ENCODE peak calls at places on chromosomes 7 and 10, in ten cellular contexts. One of them, this sample, is unnamed.

GRCh38 chr7:105782391-105783063 is 93.9 kb downstream of the ATXN7L1 start:
- DNase-seq in chondrocyte: no peak
- DNase-seq in SIG-M5: no peak
- DNase-seq in A549: peak
- DNase-seq in NCI-H524 treated with DMSO at 0.1 percent for 48 hours: no peak
- DNase-seq in neural progenitor cell: no peak
- DNase-seq in G401: no peak
- DNase-seq in progenitor cell of endocrine pancreas: no peak
- DNase-seq in fibroblast of the aortic adventitia: peak
- DNase-seq in stimulated activated CD4-positive, alpha-beta T cell treated with anti-CD3 and anti-CD28 coated beads, Interleukin-12 subunit alpha, Interleukin-12 subunit beta, amount 100 ng/mL, for 48 hours: peak
- DNase-seq in this sample: no peak

GRCh38 chr10:101779544-101780186 is 3.6 kb downstream of the NPM3 start:
- DNase-seq in NCI-H524 treated with DMSO at 0.1 percent for 48 hours: no peak
- DNase-seq in neural progenitor cell: peak
- DNase-seq in stimulated activated CD4-positive, alpha-beta T cell treated with anti-CD3 and anti-CD28 coated beads, Interleukin-12 subunit alpha, Interleukin-12 subunit beta, amount 100 ng/mL, for 48 hours: peak
- DNase-seq in G401: peak
- DNase-seq in SIG-M5: no peak
- DNase-seq in A549: peak
- DNase-seq in chondrocyte: no peak
- DNase-seq in progenitor cell of endocrine pancreas: peak
- DNase-seq in fibroblast of the aortic adventitia: peak
- DNase-seq in this sample: peak

GRCh38 chr10:92957223-92958010 is 103.2 kb upstream of the CYP26C1 start:
- DNase-seq in chondrocyte: no peak
- DNase-seq in SIG-M5: no peak
- DNase-seq in NCI-H524 treated with DMSO at 0.1 percent for 48 hours: no peak
- DNase-seq in stimulated activated CD4-positive, alpha-beta T cell treated with anti-CD3 and anti-CD28 coated beads, Interleukin-12 subunit alpha, Interleukin-12 subunit beta, amount 100 ng/mL, for 48 hours: no peak
- DNase-seq in A549: no peak
- DNase-seq in neural progenitor cell: no peak
- DNase-seq in G401: no peak
- DNase-seq in fibroblast of the aortic adventitia: no peak
- DNase-seq in progenitor cell of endocrine pancreas: no peak
- DNase-seq in this sample: no peak

GRCh38 chr10:47335906-47336305 is 12.3 kb upstream of the RBP3 start:
- DNase-seq in chondrocyte: peak
- DNase-seq in fibroblast of the aortic adventitia: no peak
- DNase-seq in progenitor cell of endocrine pancreas: no peak
- DNase-seq in neural progenitor cell: no peak
- DNase-seq in A549: no peak
- DNase-seq in stimulated activated CD4-positive, alpha-beta T cell treated with anti-CD3 and anti-CD28 coated beads, Interleukin-12 subunit alpha, Interleukin-12 subunit beta, amount 100 ng/mL, for 48 hours: no peak
- DNase-seq in NCI-H524 treated with DMSO at 0.1 percent for 48 hours: no peak
- DNase-seq in G401: no peak
- DNase-seq in SIG-M5: no peak
- DNase-seq in this sample: no peak

GRCh38 chr10:99850767-99851127 is 68.3 kb downstream of the ABCC2 start:
- DNase-seq in neural progenitor cell: no peak
- DNase-seq in SIG-M5: no peak
- DNase-seq in G401: no peak
- DNase-seq in NCI-H524 treated with DMSO at 0.1 percent for 48 hours: no peak
- DNase-seq in chondrocyte: no peak
- DNase-seq in A549: no peak
- DNase-seq in progenitor cell of endocrine pancreas: no peak
- DNase-seq in fibroblast of the aortic adventitia: no peak
- DNase-seq in stimulated activated CD4-positive, alpha-beta T cell treated with anti-CD3 and anti-CD28 coated beads, Interleukin-12 subunit alpha, Interleukin-12 subunit beta, amount 100 ng/mL, for 48 hours: no peak
- DNase-seq in this sample: no peak

GRCh38 chr7:129644634-129645230 is 33.2 kb downstream of the NRF1 start:
- DNase-seq in SIG-M5: no peak
- DNase-seq in neural progenitor cell: peak
- DNase-seq in A549: peak
- DNase-seq in progenitor cell of endocrine pancreas: no peak
- DNase-seq in stimulated activated CD4-positive, alpha-beta T cell treated with anti-CD3 and anti-CD28 coated beads, Interleukin-12 subunit alpha, Interleukin-12 subunit beta, amount 100 ng/mL, for 48 hours: no peak
- DNase-seq in G401: peak
- DNase-seq in NCI-H524 treated with DMSO at 0.1 percent for 48 hours: no peak
- DNase-seq in chondrocyte: no peak
- DNase-seq in fibroblast of the aortic adventitia: peak
- DNase-seq in this sample: peak

GRCh38 chr7:53904355-53904754 is 637.8 kb upstream of the VSTM2A start:
- DNase-seq in chondrocyte: no peak
- DNase-seq in SIG-M5: no peak
- DNase-seq in A549: no peak
- DNase-seq in fibroblast of the aortic adventitia: no peak
- DNase-seq in neural progenitor cell: no peak
- DNase-seq in G401: no peak
- DNase-seq in NCI-H524 treated with DMSO at 0.1 percent for 48 hours: no peak
- DNase-seq in progenitor cell of endocrine pancreas: no peak
- DNase-seq in stimulated activated CD4-positive, alpha-beta T cell treated with anti-CD3 and anti-CD28 coated beads, Interleukin-12 subunit alpha, Interleukin-12 subunit beta, amount 100 ng/mL, for 48 hours: no peak
- DNase-seq in this sample: no peak

GRCh38 chr7:46679671-46680070 is 758.6 kb upstream of the IGFBP3 start:
- DNase-seq in G401: no peak
- DNase-seq in chondrocyte: no peak
- DNase-seq in neural progenitor cell: no peak
- DNase-seq in stimulated activated CD4-positive, alpha-beta T cell treated with anti-CD3 and anti-CD28 coated beads, Interleukin-12 subunit alpha, Interleukin-12 subunit beta, amount 100 ng/mL, for 48 hours: no peak
- DNase-seq in NCI-H524 treated with DMSO at 0.1 percent for 48 hours: no peak
- DNase-seq in A549: no peak
- DNase-seq in fibroblast of the aortic adventitia: no peak
- DNase-seq in SIG-M5: no peak
- DNase-seq in progenitor cell of endocrine pancreas: no peak
- DNase-seq in this sample: no peak

GRCh38 chr7:29454899-29455451 is 108.7 kb upstream of the PRR15 start:
- DNase-seq in fibroblast of the aortic adventitia: no peak
- DNase-seq in SIG-M5: no peak
- DNase-seq in G401: no peak
- DNase-seq in chondrocyte: no peak
- DNase-seq in neural progenitor cell: no peak
- DNase-seq in progenitor cell of endocrine pancreas: no peak
- DNase-seq in NCI-H524 treated with DMSO at 0.1 percent for 48 hours: no peak
- DNase-seq in A549: no peak
- DNase-seq in stimulated activated CD4-positive, alpha-beta T cell treated with anti-CD3 and anti-CD28 coated beads, Interleukin-12 subunit alpha, Interleukin-12 subunit beta, amount 100 ng/mL, for 48 hours: no peak
- DNase-seq in this sample: no peak

GRCh38 chr10:132942101-132942739 is at the start of gene CFAP46:
- DNase-seq in A549: peak
- DNase-seq in fibroblast of the aortic adventitia: peak
- DNase-seq in progenitor cell of endocrine pancreas: peak
- DNase-seq in stimulated activated CD4-positive, alpha-beta T cell treated with anti-CD3 and anti-CD28 coated beads, Interleukin-12 subunit alpha, Interleukin-12 subunit beta, amount 100 ng/mL, for 48 hours: no peak
- DNase-seq in neural progenitor cell: peak
- DNase-seq in NCI-H524 treated with DMSO at 0.1 percent for 48 hours: no peak
- DNase-seq in SIG-M5: no peak
- DNase-seq in G401: peak
- DNase-seq in chondrocyte: peak
- DNase-seq in this sample: no peak

GRCh38 chr10:24900888-24901685 is 51.3 kb downstream of the PRTFDC1 start:
- DNase-seq in fibroblast of the aortic adventitia: peak
- DNase-seq in progenitor cell of endocrine pancreas: no peak
- DNase-seq in G401: no peak
- DNase-seq in chondrocyte: no peak
- DNase-seq in NCI-H524 treated with DMSO at 0.1 percent for 48 hours: no peak
- DNase-seq in SIG-M5: no peak
- DNase-seq in neural progenitor cell: no peak
- DNase-seq in A549: no peak
- DNase-seq in stimulated activated CD4-positive, alpha-beta T cell treated with anti-CD3 and anti-CD28 coated beads, Interleukin-12 subunit alpha, Interleukin-12 subunit beta, amount 100 ng/mL, for 48 hours: no peak
- DNase-seq in this sample: no peak

GRCh38 chr7:18330563-18330962 is 165.0 kb upstream of the HDAC9 start:
- DNase-seq in A549: no peak
- DNase-seq in neural progenitor cell: no peak
- DNase-seq in stimulated activated CD4-positive, alpha-beta T cell treated with anti-CD3 and anti-CD28 coated beads, Interleukin-12 subunit alpha, Interleukin-12 subunit beta, amount 100 ng/mL, for 48 hours: no peak
- DNase-seq in NCI-H524 treated with DMSO at 0.1 percent for 48 hours: no peak
- DNase-seq in SIG-M5: no peak
- DNase-seq in chondrocyte: no peak
- DNase-seq in progenitor cell of endocrine pancreas: no peak
- DNase-seq in G401: no peak
- DNase-seq in fibroblast of the aortic adventitia: no peak
- DNase-seq in this sample: no peak

GRCh38 chr10:119252051-119252465 is 44.7 kb downstream of the GRK5 start:
- DNase-seq in neural progenitor cell: no peak
- DNase-seq in stimulated activated CD4-positive, alpha-beta T cell treated with anti-CD3 and anti-CD28 coated beads, Interleukin-12 subunit alpha, Interleukin-12 subunit beta, amount 100 ng/mL, for 48 hours: no peak
- DNase-seq in G401: peak
- DNase-seq in SIG-M5: no peak
- DNase-seq in A549: no peak
- DNase-seq in chondrocyte: no peak
- DNase-seq in NCI-H524 treated with DMSO at 0.1 percent for 48 hours: no peak
- DNase-seq in progenitor cell of endocrine pancreas: no peak
- DNase-seq in fibroblast of the aortic adventitia: peak
- DNase-seq in this sample: peak

GRCh38 chr10:129707406-129708388 is 240.7 kb downstream of the MGMT start:
- DNase-seq in SIG-M5: no peak
- DNase-seq in G401: peak
- DNase-seq in progenitor cell of endocrine pancreas: no peak
- DNase-seq in NCI-H524 treated with DMSO at 0.1 percent for 48 hours: no peak
- DNase-seq in fibroblast of the aortic adventitia: peak
- DNase-seq in stimulated activated CD4-positive, alpha-beta T cell treated with anti-CD3 and anti-CD28 coated beads, Interleukin-12 subunit alpha, Interleukin-12 subunit beta, amount 100 ng/mL, for 48 hours: no peak
- DNase-seq in chondrocyte: no peak
- DNase-seq in neural progenitor cell: no peak
- DNase-seq in A549: no peak
- DNase-seq in this sample: no peak

GRCh38 chr7:26663905-26664673 is 200.3 kb downstream of the SKAP2 start:
- DNase-seq in neural progenitor cell: no peak
- DNase-seq in chondrocyte: no peak
- DNase-seq in fibroblast of the aortic adventitia: no peak
- DNase-seq in G401: no peak
- DNase-seq in NCI-H524 treated with DMSO at 0.1 percent for 48 hours: no peak
- DNase-seq in A549: no peak
- DNase-seq in SIG-M5: no peak
- DNase-seq in stimulated activated CD4-positive, alpha-beta T cell treated with anti-CD3 and anti-CD28 coated beads, Interleukin-12 subunit alpha, Interleukin-12 subunit beta, amount 100 ng/mL, for 48 hours: no peak
- DNase-seq in progenitor cell of endocrine pancreas: no peak
- DNase-seq in this sample: no peak

GRCh38 chr7:131219277-131220041 is 108.2 kb upstream of the MKLN1 start:
- DNase-seq in chondrocyte: no peak
- DNase-seq in stimulated activated CD4-positive, alpha-beta T cell treated with anti-CD3 and anti-CD28 coated beads, Interleukin-12 subunit alpha, Interleukin-12 subunit beta, amount 100 ng/mL, for 48 hours: no peak
- DNase-seq in fibroblast of the aortic adventitia: peak
- DNase-seq in progenitor cell of endocrine pancreas: no peak
- DNase-seq in SIG-M5: no peak
- DNase-seq in NCI-H524 treated with DMSO at 0.1 percent for 48 hours: no peak
- DNase-seq in A549: no peak
- DNase-seq in G401: peak
- DNase-seq in neural progenitor cell: no peak
- DNase-seq in this sample: no peak